ENCODE peak calls at places on chromosome 7, in four cellular contexts. J, D, B and E are unnamed samples.

GRCh38 chr7:81710751-81711150 is 59.1 kb downstream of the HGF start:
- DNase-seq in B (no peak), J (no peak), D (no peak), E (no peak)

GRCh38 chr7:141393056-141393455 is 158.2 kb upstream of the AGK start:
- DNase-seq in D (no peak), J (no peak), B (no peak), E (no peak)

GRCh38 chr7:140003913-140004382 is 58.8 kb downstream of the PARP12 start:
- DNase-seq in B (peak; percentile 15), D (peak; percentile 67), J (peak; percentile 43), E (peak; percentile 16)

GRCh38 chr7:4286281-4286680 is 395.8 kb upstream of the FOXK1 start:
- DNase-seq in D (no peak), B (no peak), J (no peak), E (no peak)

GRCh38 chr7:27908534-27909165 is 168.7 kb downstream of the TAX1BP1 start:
- DNase-seq in B (no peak), D (no peak), J (no peak), E (no peak)

GRCh38 chr7:1673581-1674102 is 3.6 kb downstream of the ELFN1 start:
- DNase-seq in D (peak; percentile 33), B (no peak), J (no peak), E (no peak)

GRCh38 chr7:112081778-112082177 is 124.4 kb downstream of the DOCK4 start:
- DNase-seq in D (no peak), J (no peak), B (no peak), E (no peak)

GRCh38 chr7:13833872-13834271 is 155.6 kb downstream of the ETV1 start:
- DNase-seq in J (no peak), D (no peak), B (no peak), E (no peak)

GRCh38 chr7:131602304-131602993 is 46.0 kb upstream of the PODXL start:
- DNase-seq in B (no peak), J (no peak), D (peak; percentile 58), E (no peak)

GRCh38 chr7:134444198-134444960 is 14.5 kb downstream of the AKR1B1 start:
- DNase-seq in J (no peak), B (no peak), D (no peak), E (no peak)

GRCh38 chr7:32564542-32564941 is 69.3 kb downstream of the AVL9 start:
- DNase-seq in D (no peak), J (no peak), B (no peak), E (no peak)

GRCh38 chr7:119472398-119473038 is 800.5 kb upstream of the KCND2 start:
- DNase-seq in D (no peak), J (no peak), B (peak; percentile 5), E (no peak)

GRCh38 chr7:143002856-143003255 is 24.1 kb downstream of the OR9A2 start:
- DNase-seq in B (no peak), J (no peak), D (no peak), E (no peak)

GRCh38 chr7:142855401-142855743 is 496 bp downstream of the EPHB6 start:
- DNase-seq in J (no peak), D (no peak), B (no peak), E (no peak)

GRCh38 chr7:8762803-8763202 is 329.4 kb downstream of the NXPH1 start:
- DNase-seq in B (no peak), J (no peak), D (no peak), E (no peak)

GRCh38 chr7:129258649-129259389 is 34.0 kb downstream of the AHCYL2 start:
- DNase-seq in B (peak; percentile 39), J (no peak), D (no peak), E (no peak)

GRCh38 chr7:13333351-13333750 is 645.9 kb downstream of the ARL4A start:
- DNase-seq in J (no peak), D (no peak), B (no peak), E (no peak)

GRCh38 chr7:124012864-124013263 is 20.0 kb downstream of the TMEM229A start:
- DNase-seq in B (no peak), D (no peak), J (no peak), E (no peak)

DNA sequence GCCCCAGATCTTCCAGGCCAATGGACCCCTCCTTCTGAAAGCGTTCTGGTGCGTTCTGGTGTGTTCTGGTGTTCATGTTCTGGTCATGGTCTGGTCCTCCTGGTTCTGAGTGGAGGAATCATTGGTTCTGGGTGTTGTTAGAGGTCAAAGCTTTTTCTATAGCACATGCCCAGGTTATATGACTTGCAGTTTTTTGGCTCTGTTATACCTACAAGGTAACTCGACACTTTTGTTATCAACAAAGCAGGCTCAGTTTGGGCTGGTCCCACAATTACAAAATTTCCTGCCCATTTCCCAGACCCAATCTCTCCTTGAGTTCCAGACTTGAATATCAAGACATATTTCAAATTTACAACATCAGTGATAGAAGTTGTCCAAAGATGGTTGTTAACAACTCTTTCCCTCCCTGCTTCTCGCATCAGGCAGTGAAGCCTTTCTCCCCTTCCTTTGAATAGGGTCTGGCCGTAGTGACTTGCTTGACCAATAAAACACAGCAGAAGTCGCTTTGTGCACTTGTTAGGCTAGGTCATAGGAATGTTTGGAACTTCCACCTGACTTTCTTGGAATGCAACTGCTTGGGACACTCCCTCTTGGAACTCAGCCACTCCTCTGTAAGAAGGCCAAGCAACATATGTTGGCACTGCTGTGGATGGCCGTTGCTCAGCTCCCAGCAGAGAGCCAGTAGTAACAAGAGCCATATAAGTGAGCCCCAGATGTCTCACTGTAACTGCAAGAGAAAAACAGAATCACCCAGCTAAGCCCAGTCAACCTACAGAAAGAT is 83.1 kb upstream of the STEAP1B start:
- DNase-seq in J (no peak), B (no peak), D (no peak), E (no peak)
- TF ChIP-seq TCF12 in J (no peak), B (no peak), D (peak; percentile 71), E (no peak)

GRCh38 chr7:116501425-116502167 is 2.1 kb downstream of the CAV2 start:
- DNase-seq in D (no peak), J (no peak), B (no peak), E (no peak)

GRCh38 chr7:116496653-116497052 is 2.9 kb upstream of the CAV2 start:
- DNase-seq in B (no peak), D (no peak), J (no peak), E (no peak)

GRCh38 chr7:116497708-116498107 is 1.8 kb upstream of the CAV2 start:
- DNase-seq in B (no peak), J (no peak), D (no peak), E (no peak)

GRCh38 chr7:116500071-116500853 is 724 bp downstream of the CAV2 start:
- DNase-seq in B (no peak), D (peak; percentile 19), J (no peak), E (no peak)

GRCh38 chr7:116499168-116500070 is at the start of gene CAV2:
- DNase-seq in B (no peak), J (no peak), D (peak; percentile 64), E (no peak)
- TF ChIP-seq TCF12 in B (no peak), J (no peak), D (no peak), E (no peak)

GRCh38 chr7:47577351-47577919 is 4.5 kb downstream of the TNS3 start:
- DNase-seq in D (no peak), B (no peak), J (no peak), E (no peak)
- TF ChIP-seq TCF12 in D (no peak), B (no peak), J (no peak), E (no peak)

GRCh38 chr7:152424348-152425108 is 11.3 kb downstream of the KMT2C start:
- DNase-seq in J (no peak), D (no peak), B (no peak), E (no peak)
- TF ChIP-seq TCF12 in J (no peak), D (no peak), B (no peak), E (no peak)

GRCh38 chr7:158953912-158954311 is 97.6 kb downstream of the DYNC2I1 start:
- DNase-seq in J (no peak), B (no peak), D (no peak), E (no peak)
- TF ChIP-seq TCF12 in J (no peak), B (no peak), D (no peak), E (no peak)

GRCh38 chr7:114021135-114021534 is 102.3 kb upstream of the PPP1R3A start:
- DNase-seq in J (no peak), D (no peak), B (no peak), E (no peak)

DNA sequence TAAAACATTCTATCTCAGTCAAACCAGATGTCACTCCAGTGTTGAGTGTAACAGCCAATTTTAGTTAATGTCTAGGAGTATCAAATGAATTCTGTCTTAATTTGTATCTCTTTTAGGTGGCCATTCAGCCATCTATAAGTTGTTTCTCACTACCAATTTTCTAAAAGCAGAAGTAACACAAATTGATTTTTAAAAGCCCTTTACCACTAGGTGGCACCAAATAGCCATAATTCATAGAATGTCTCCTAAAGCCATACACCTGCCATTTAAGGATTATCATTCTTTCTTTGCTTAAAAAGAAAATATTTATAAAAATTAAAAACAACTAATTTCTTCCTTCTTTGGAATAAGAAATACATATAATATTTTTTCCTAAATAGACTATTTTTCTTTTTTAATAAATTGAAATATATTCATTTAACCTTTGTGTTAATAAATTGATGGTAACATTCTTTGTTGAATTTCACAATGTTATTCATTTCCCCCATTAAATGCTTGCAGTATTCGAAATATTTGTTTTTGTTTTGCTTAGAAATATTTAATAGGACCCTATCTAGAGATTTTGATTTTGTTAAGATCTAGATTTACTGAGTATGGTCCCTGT is 107.8 kb upstream of the PPP1R3A start:
- DNase-seq in B (no peak), J (peak; percentile 63), D (peak; percentile 28), E (no peak)
- TF ChIP-seq TCF12 in B (no peak), J (no peak), D (no peak), E (no peak)

DNA sequence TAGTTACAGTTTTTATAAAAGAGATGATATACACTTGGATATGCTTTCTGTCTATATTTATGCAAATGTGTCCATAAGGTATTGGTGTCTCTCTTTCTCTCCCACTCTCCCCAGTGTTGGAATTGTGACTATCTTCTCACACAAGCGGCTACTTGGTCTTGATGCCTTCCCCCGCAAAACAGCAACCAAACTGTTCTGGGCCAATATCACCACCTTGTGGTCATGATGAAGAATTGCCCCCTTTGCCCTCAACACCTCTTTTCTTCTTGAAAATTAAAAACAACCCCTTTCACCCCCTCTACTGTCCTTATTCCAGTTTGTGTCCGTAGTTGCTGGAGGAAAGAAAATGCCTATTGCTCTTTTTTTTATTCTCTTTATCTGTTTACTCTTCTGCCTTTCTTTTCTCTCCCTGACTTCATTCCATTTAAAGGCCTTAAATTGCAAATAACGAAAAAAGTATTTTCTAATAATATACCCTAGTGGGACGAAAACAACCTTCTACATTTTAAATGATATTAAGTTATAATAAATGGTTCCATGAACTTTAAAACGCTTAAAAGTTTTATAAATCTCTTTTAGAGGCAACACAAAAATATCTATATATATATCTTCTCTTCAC is 65.0 kb downstream of the IKZF1 start:
- DNase-seq in B (no peak), J (peak; percentile 11), D (peak; percentile 57), E (peak; percentile 51)
- TF ChIP-seq TCF12 in B (no peak), J (no peak), D (no peak), E (no peak)

GRCh38 chr7:29194206-29194593 is 375 bp upstream of the CHN2 start:
- DNase-seq in D (no peak), B (no peak), J (no peak), E (no peak)
- TF ChIP-seq TCF12 in D (no peak), B (no peak), J (no peak), E (no peak)